ENCODE peak calls at places on chromosome 21, in four cellular contexts. D, Y, I and T are unnamed samples.

GRCh38 chr21:27047331-27048314 is 80.7 kb upstream of the ADAMTS5 start:
- DNase-seq in Y (no peak), D (no peak), I (no peak), T (no peak)

GRCh38 chr21:25569084-25569483 is 38.2 kb downstream of the MRPL39 start:
- DNase-seq in I (no peak), Y (no peak), D (no peak), T (peak; percentile 11)

GRCh38 chr21:29218749-29219148 is 80.0 kb upstream of the BACH1 start:
- DNase-seq in I (no peak), D (no peak), Y (no peak), T (no peak)

GRCh38 chr21:26422138-26422537 is 150.9 kb downstream of the CYYR1 start:
- DNase-seq in Y (no peak), I (no peak), D (no peak), T (peak; percentile 36)

GRCh38 chr21:29182674-29183073 is 52.2 kb downstream of the MAP3K7CL start:
- DNase-seq in I (no peak), D (no peak), Y (no peak), T (no peak)

GRCh38 chr21:36901575-36901974 is 64.9 kb downstream of the HLCS start:
- DNase-seq in I (no peak), Y (no peak), D (no peak), T (no peak)

GRCh38 chr21:32046191-32046590 is 173.4 kb downstream of the HUNK start:
- DNase-seq in Y (no peak), I (no peak), D (no peak), T (no peak)

GRCh38 chr21:30634906-30635305 is at the start of gene KRTAP20-2:
- DNase-seq in D (no peak), I (no peak), Y (no peak), T (no peak)

GRCh38 chr21:30463713-30464112 is 16.5 kb downstream of the KRTAP19-1 start:
- DNase-seq in D (no peak), Y (no peak), I (peak; percentile 11), T (no peak)

GRCh38 chr21:28738882-28739281 is 253.8 kb downstream of the LTN1 start:
- DNase-seq in Y (no peak), I (no peak), D (no peak), T (peak; percentile 26)

GRCh38 chr21:15441060-15441493 is 288.7 kb upstream of the USP25 start:
- DNase-seq in Y (no peak), D (no peak), I (no peak), T (no peak)

GRCh38 chr21:15436031-15436430 is 293.8 kb upstream of the USP25 start:
- DNase-seq in D (no peak), I (no peak), Y (no peak), T (no peak)

GRCh38 chr21:15434185-15434905 is 295.4 kb upstream of the USP25 start:
- DNase-seq in I (no peak), Y (no peak), D (no peak), T (no peak)

GRCh38 chr21:15439726-15440125 is 290.1 kb upstream of the USP25 start:
- DNase-seq in D (no peak), Y (no peak), I (no peak), T (no peak)

GRCh38 chr21:15437873-15438272 is 291.9 kb upstream of the USP25 start:
- DNase-seq in I (no peak), D (no peak), Y (no peak), T (peak; percentile 14)
- TF ChIP-seq MAX in I (no peak), D (no peak), Y (no peak), T (no peak)

DNA sequence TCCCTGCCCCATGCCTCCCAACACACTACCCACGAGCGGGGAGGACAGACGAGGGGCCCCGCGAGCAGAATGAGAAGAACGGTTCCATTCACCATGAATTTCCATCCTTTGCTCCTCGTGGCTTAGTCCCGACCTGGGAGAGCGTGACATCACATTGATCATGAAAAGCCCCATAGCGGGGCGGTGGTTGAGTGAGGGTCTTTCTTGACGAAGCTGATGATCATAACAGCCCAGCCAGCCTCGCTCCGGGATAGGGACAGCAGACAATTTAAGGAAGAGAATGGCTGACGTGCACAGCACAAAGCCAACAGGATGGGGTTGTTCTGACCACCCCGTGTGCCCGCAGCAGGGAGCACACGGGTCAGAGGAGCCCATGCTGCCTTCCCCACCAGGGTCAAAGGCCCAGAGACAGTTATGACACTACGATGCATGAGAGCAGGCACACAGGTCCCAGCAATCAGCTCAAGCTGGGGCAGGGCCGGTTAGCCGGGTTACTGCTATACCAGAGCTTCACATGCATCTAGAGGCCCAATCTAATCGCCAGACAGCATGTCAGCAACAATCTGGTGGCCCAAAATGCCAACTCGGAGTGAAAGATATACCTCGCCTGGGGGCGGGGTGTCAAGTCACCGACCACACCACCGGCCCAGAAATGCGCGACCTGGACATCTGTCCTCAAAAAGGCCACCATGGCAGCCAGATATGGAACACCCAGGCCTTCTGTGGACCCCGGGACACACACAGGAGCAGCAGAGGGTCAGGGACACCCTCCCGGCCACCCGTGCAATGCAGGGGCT is 135.2 kb downstream of the LIPI start:
- DNase-seq in D (no peak), Y (no peak), I (no peak), T (no peak)
- H3K9me3 ChIP-seq in D (no peaks in the 10 kb centered on the region), Y (no peaks in the 10 kb centered on the region), I (no peaks in the 10 kb centered on the region), T (peaks cover 3% of the 10 kb centered on the region)

GRCh38 chr21:44988607-44989537 is 49.0 kb downstream of the SLX9 start:
- DNase-seq in Y (no peak), D (no peak), I (no peak), T (no peak)
- TF ChIP-seq POLR2AphosphoS5 in Y (no peak), D (no peak), I (no peak), T (no peak)

GRCh38 chr21:40706806-40707205 is 140.2 kb downstream of the DSCAM start:
- DNase-seq in I (no peak), Y (no peak), D (no peak), T (no peak)
- TF ChIP-seq MAX in I (no peak), Y (no peak), D (no peak), T (no peak)

GRCh38 chr21:42003051-42003461 is 7.1 kb downstream of the ZBTB21 start:
- DNase-seq in Y (no peak), I (no peak), D (no peak), T (no peak)
- H3K9me3 ChIP-seq in Y (no peaks in the 10 kb centered on the region), I (no peaks in the 10 kb centered on the region), D (no peaks in the 10 kb centered on the region), T (no peaks in the 10 kb centered on the region)

GRCh38 chr21:42062543-42063022 is 8.5 kb upstream of the UMODL1 start:
- DNase-seq in Y (no peak), I (no peak), D (no peak), T (no peak)

GRCh38 chr21:42061195-42061865 is 9.8 kb upstream of the UMODL1 start:
- DNase-seq in Y (no peak), I (no peak), D (no peak), T (no peak)

GRCh38 chr21:42061866-42062542 is 9.1 kb upstream of the UMODL1 start:
- DNase-seq in D (no peak), I (no peak), Y (no peak), T (no peak)

GRCh38 chr21:42063206-42063577 is 7.9 kb upstream of the UMODL1 start:
- DNase-seq in D (no peak), Y (no peak), I (no peak), T (no peak)

GRCh38 chr21:42063578-42064521 is 7.3 kb upstream of the UMODL1 start:
- DNase-seq in D (no peak), Y (no peak), I (no peak), T (no peak)
- TF ChIP-seq POLR2AphosphoS5 in D (no peak), Y (no peak), I (no peak), T (no peak)

GRCh38 chr21:45887788-45888187 is 93.8 kb upstream of the COL6A1 start:
- DNase-seq in D (no peak), Y (no peak), I (no peak), T (no peak)

GRCh38 chr21:45888361-45889009 is 93.1 kb upstream of the COL6A1 start:
- DNase-seq in D (no peak), I (no peak), Y (no peak), T (no peak)

GRCh38 chr21:45887121-45887611 is 94.4 kb upstream of the COL6A1 start:
- DNase-seq in Y (no peak), I (no peak), D (no peak), T (no peak)

GRCh38 chr21:45885597-45885929 is 96.0 kb upstream of the COL6A1 start:
- DNase-seq in I (no peak), Y (no peak), D (no peak), T (no peak)

DNA sequence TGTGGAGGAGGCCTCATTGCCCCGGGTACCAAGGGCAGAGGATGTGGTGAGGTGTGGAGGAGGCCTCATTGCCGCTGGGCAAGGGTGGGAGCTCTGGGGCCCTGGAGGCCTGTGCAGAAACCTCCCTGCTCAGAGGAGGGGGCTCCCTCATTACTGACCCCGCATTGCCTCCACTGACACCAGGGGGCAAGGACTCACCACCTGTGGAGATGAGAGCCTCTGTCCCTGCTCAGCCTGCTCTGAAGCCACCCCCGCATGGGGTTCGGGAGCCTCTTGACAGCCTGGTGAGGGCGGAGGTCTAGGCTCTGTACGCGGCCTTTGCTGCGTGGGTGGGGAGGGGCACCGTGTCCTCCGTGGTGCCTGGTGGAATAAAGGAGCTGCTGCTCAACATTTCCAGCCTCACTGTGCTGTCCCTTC is 95.0 kb upstream of the COL6A1 start:
- DNase-seq in I (no peak), Y (no peak), D (no peak), T (no peak)
- TF ChIP-seq MAX in I (no peak), Y (no peak), D (no peak), T (no peak)

GRCh38 chr21:40186036-40186435 is 318.8 kb downstream of the PCP4 start:
- DNase-seq in D (no peak), I (no peak), Y (no peak), T (peak; percentile 19)
- H3K9me3 ChIP-seq in D (peaks cover 49% of the 10 kb centered on the region), I (no peaks in the 10 kb centered on the region), Y (peaks cover 3% of the 10 kb centered on the region), T (peaks cover 8% of the 10 kb centered on the region)

GRCh38 chr21:42056996-42057689 is 14.0 kb upstream of the UMODL1 start:
- DNase-seq in I (no peak), Y (no peak), D (no peak), T (peak; percentile 61)
- TF ChIP-seq POLR2AphosphoS5 in I (no peak), Y (no peak), D (no peak), T (no peak)

DNA sequence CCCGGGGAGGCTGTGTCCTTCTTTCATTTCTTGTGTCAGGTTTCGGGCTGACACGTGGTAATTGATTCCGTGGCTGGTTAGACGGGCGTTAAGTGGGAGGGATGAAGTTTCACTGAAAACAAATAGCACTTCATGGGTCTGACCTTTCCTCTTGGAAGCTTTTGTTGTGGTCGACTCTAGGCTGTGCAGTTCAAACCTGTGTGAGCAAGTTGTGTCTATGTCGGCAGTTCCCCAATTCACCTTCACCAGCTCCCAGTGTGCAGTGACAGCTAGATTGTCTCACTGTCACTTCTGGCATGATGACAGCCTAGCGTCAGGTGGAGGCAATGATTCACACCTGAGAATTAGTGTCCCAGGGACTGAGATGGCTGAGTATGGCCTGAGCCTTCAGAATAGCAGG is 228.5 kb downstream of the SETD4 start:
- DNase-seq in Y (no peak), D (no peak), I (no peak), T (no peak)
- TF ChIP-seq MAX in Y (no peak), D (no peak), I (no peak), T (no peak)